ENCODE peak calls at places on chromosomes 6 and 20, in four cellular contexts. V, P, F and W are unnamed samples.

GRCh38 chr6:148168856-148169255 is 173.8 kb upstream of the SASH1 start:
- DNase-seq in V (no peak), P (no peak), F (no peak), W (no peak)

GRCh38 chr6:2952557-2953095 is 18.7 kb downstream of the SERPINB6 start:
- DNase-seq in V (peak; percentile 88), P (peak; percentile 78), F (peak; percentile 77), W (peak; percentile 87)

GRCh38 chr6:158586652-158587051 is 26.8 kb downstream of the TMEM181 start:
- DNase-seq in V (no peak), P (no peak), F (no peak), W (no peak)

GRCh38 chr6:169071394-169071793 is 182.3 kb downstream of the THBS2 start:
- DNase-seq in V (no peak), P (no peak), F (no peak), W (no peak)

GRCh38 chr6:36368421-36368820 is 19.0 kb downstream of the ETV7 start:
- DNase-seq in V (no peak), P (no peak), F (no peak), W (no peak)

GRCh38 chr20:16455296-16455695 is 118.0 kb downstream of the KIF16B start:
- DNase-seq in V (no peak), P (no peak), F (no peak), W (no peak)

GRCh38 chr6:117354671-117355070 is 71.1 kb downstream of the ROS1 start:
- DNase-seq in V (no peak), P (no peak), F (no peak), W (no peak)

GRCh38 chr6:17015551-17016381 is 86.1 kb upstream of the STMND1 start:
- DNase-seq in V (no peak), P (no peak), F (peak; percentile 29), W (peak; percentile 17)

GRCh38 chr6:143901885-143902708 is 37.8 kb downstream of the ZC2HC1B start:
- DNase-seq in V (no peak), P (no peak), F (peak; percentile 18), W (no peak)

GRCh38 chr6:127030111-127030510 is 88.4 kb upstream of the RSPO3 start:
- DNase-seq in V (no peak), P (no peak), F (no peak), W (no peak)

GRCh38 chr6:45438849-45439406 is 61.2 kb upstream of the SUPT3H start:
- DNase-seq in V (no peak), P (no peak), F (no peak), W (no peak)

GRCh38 chr20:50297498-50298348 is 107.1 kb downstream of the CEBPB start:
- DNase-seq in V (no peak), P (no peak), F (no peak), W (no peak)
- TF ChIP-seq CTCF in V (no peak), P (no peak), F (no peak), W (no peak)

GRCh38 chr6:70375882-70376281 is 37.4 kb upstream of the FAM135A start:
- DNase-seq in V (no peak), P (no peak), F (no peak), W (no peak)
- TF ChIP-seq CTCF in V (peak; percentile 42), P (peak; percentile 9), F (no peak), W (peak; percentile 42)

GRCh38 chr6:161835426-161836029 is 561.7 kb upstream of the AGPAT4 start:
- DNase-seq in V (peak; percentile 36), P (no peak), F (no peak), W (no peak)
- TF ChIP-seq CTCF in V (no peak), P (no peak), F (no peak), W (no peak)

GRCh38 chr6:136383271-136383670 is 93.6 kb upstream of the BCLAF1 start:
- DNase-seq in V (no peak), P (no peak), F (no peak), W (no peak)

GRCh38 chr6:136382676-136383075 is 93.0 kb upstream of the BCLAF1 start:
- DNase-seq in V (no peak), P (no peak), F (no peak), W (no peak)

DNA sequence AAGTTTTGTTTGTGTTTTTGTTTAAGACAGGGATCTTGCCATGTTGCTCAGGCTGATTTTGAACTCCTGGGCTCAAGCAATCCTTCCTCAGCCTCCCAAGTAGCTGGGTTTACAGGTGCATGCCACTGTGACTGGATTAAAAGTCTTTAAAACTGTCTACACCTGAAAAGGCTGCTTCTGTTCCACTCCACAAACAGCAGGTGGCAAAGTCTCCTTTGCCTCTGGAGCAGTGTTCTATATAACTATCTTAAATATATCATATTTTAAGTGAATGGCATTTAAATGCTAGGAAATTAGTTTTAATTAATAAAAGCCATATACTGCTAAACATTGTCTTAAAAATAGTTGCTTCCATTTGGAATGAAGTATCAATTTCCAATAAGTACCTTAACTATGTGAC is 89.2 kb upstream of the BCLAF1 start:
- DNase-seq in V (no peak), P (no peak), F (no peak), W (no peak)
- TF ChIP-seq CTCF in V (peak; percentile 23), P (peak; percentile 24), F (peak; percentile 34), W (no peak)

GRCh38 chr6:123745877-123746276 is 57.8 kb upstream of the NKAIN2 start:
- DNase-seq in V (no peak), P (no peak), F (no peak), W (no peak)

GRCh38 chr6:123742626-123743025 is 61.0 kb upstream of the NKAIN2 start:
- DNase-seq in V (no peak), P (no peak), F (no peak), W (no peak)

GRCh38 chr6:123747515-123747914 is 56.1 kb upstream of the NKAIN2 start:
- DNase-seq in V (no peak), P (no peak), F (no peak), W (no peak)

GRCh38 chr6:123744840-123745239 is 58.8 kb upstream of the NKAIN2 start:
- DNase-seq in V (no peak), P (no peak), F (no peak), W (no peak)
- TF ChIP-seq CTCF in V (no peak), P (no peak), F (no peak), W (no peak)

GRCh38 chr6:161498881-161499280 is 225.0 kb upstream of the AGPAT4 start:
- DNase-seq in V (no peak), P (no peak), F (no peak), W (no peak)

GRCh38 chr6:161493731-161494130 is 219.9 kb upstream of the AGPAT4 start:
- DNase-seq in V (no peak), P (no peak), F (no peak), W (no peak)

GRCh38 chr6:161496941-161497340 is 223.1 kb upstream of the AGPAT4 start:
- DNase-seq in V (no peak), P (no peak), F (no peak), W (no peak)

GRCh38 chr6:161503570-161503969 is 229.7 kb upstream of the AGPAT4 start:
- DNase-seq in V (no peak), P (no peak), F (no peak), W (no peak)

GRCh38 chr6:161498359-161498758 is 224.5 kb upstream of the AGPAT4 start:
- DNase-seq in V (peak; percentile 41), P (no peak), F (no peak), W (peak; percentile 41)
- TF ChIP-seq CTCF in V (peak; percentile 61), P (peak; percentile 34), F (peak; percentile 56), W (no peak)

GRCh38 chr6:160060221-160060620 is 61.4 kb upstream of the SLC22A1 start:
- DNase-seq in V (no peak), P (no peak), F (no peak), W (no peak)
- TF ChIP-seq CTCF in V (no peak), P (no peak), F (no peak), W (no peak)

GRCh38 chr6:136429264-136429663 is 121.0 kb downstream of the MAP7 start:
- DNase-seq in V (peak; percentile 28), P (no peak), F (no peak), W (no peak)
- TF ChIP-seq CTCF in V (no peak), P (no peak), F (no peak), W (no peak)

GRCh38 chr20:33076662-33077398 is 2.6 kb upstream of the BPIFB4 start:
- DNase-seq in V (no peak), P (no peak), F (no peak), W (no peak)
- TF ChIP-seq CTCF in V (peak; percentile 36), P (no peak), F (peak; percentile 37), W (no peak)